ENCODE peak calls at places on chromosomes 13 and 19, in five cellular contexts. D is H1, C is HepG2, F is K562, R is GM12878. N is an unnamed sample.

GRCh38 chr13:36919833-36920611 is at the start of gene SMAD9:
- DNase-seq in D (no peak), C (peak), F (peak), R (no peak), N (peak)

GRCh38 chr13:79723462-79724116 is 242.6 kb downstream of the NDFIP2 start:
- DNase-seq in D (no peak), C (peak), F (no peak), R (no peak), N (no peak)

GRCh38 chr19:17720487-17720839 is 1.2 kb downstream of the MAP1S start:
- DNase-seq in D (no peak), C (no peak), F (no peak), R (no peak), N (no peak)

GRCh38 chr19:49609499-49610092 is 18.6 kb downstream of the PRR12 start:
- DNase-seq in D (no peak), C (no peak), F (peak), R (no peak), N (no peak)

GRCh38 chr19:44878119-44878865 is 12.8 kb upstream of the TOMM40 start:
- DNase-seq in D (no peak), C (no peak), F (no peak), R (no peak), N (no peak)

GRCh38 chr19:55080915-55081772 is 5.5 kb downstream of the EPS8L1 start:
- DNase-seq in D (peak), C (peak), F (peak), R (peak), N (peak)

GRCh38 chr19:35484637-35485036 is 5.6 kb downstream of the KRTDAP start:
- DNase-seq in D (no peak), C (no peak), F (no peak), R (peak), N (no peak)

GRCh38 chr13:109274188-109274821 is 512.1 kb downstream of the IRS2 start:
- DNase-seq in D (peak), C (no peak), F (no peak), R (no peak), N (no peak)

GRCh38 chr13:30850867-30851211 is 55.2 kb upstream of the MEDAG start:
- DNase-seq in D (no peak), C (peak), F (no peak), R (no peak), N (no peak)

GRCh38 chr13:39452412-39452811 is 150.6 kb downstream of the LHFPL6 start:
- DNase-seq in D (no peak), C (no peak), F (no peak), R (no peak), N (no peak)

GRCh38 chr19:19662866-19663291 is 597 bp downstream of the ATP13A1 start:
- DNase-seq in D (no peak), C (peak), F (no peak), R (no peak), N (no peak)

GRCh38 chr13:29595380-29596063 is at the start of gene SLC7A1:
- DNase-seq in D (peak), C (peak), F (peak), R (peak), N (peak)

GRCh38 chr13:102907016-102907756 is 61.4 kb downstream of the ERCC5 start:
- DNase-seq in D (no peak), C (no peak), F (no peak), R (peak), N (no peak)

GRCh38 chr13:49676581-49677298 is 14.5 kb downstream of the EBPL start:
- DNase-seq in D (no peak), C (no peak), F (no peak), R (no peak), N (no peak)

GRCh38 chr13:79434578-79434977 is 28.5 kb upstream of the RBM26 start:
- DNase-seq in D (no peak), C (no peak), F (no peak), R (no peak), N (no peak)

GRCh38 chr13:50732712-50733111 is 110.8 kb downstream of the DLEU7 start:
- DNase-seq in D (no peak), C (no peak), F (no peak), R (no peak), N (no peak)

GRCh38 chr19:35689836-35690235 is 14.5 kb upstream of the ZBTB32 start:
- DNase-seq in D (no peak), C (no peak), F (no peak), R (no peak), N (no peak)

GRCh38 chr19:7679017-7679720 is 1.5 kb upstream of the TRAPPC5 start:
- DNase-seq in D (no peak), C (peak), F (peak), R (no peak), N (no peak)

GRCh38 chr13:35920816-35921215 is 210.4 kb downstream of the DCLK1 start:
- DNase-seq in D (no peak), C (no peak), F (no peak), R (no peak), N (no peak)

GRCh38 chr13:60412909-60413616 is 16.0 kb downstream of the TDRD3 start:
- DNase-seq in D (no peak), C (no peak), F (no peak), R (no peak), N (no peak)

GRCh38 chr19:33192010-33192409 is 2.1 kb upstream of the LRP3 start:
- DNase-seq in D (no peak), C (no peak), F (no peak), R (no peak), N (no peak)

GRCh38 chr19:17468302-17469091 is 1.8 kb upstream of the SLC27A1 start:
- DNase-seq in D (no peak), C (no peak), F (no peak), R (no peak), N (no peak)

GRCh38 chr19:50817941-50818858 is 5.4 kb downstream of the KLK1 start:
- DNase-seq in D (peak), C (no peak), F (peak), R (peak), N (peak)

GRCh38 chr13:112244495-112245177 is 131.5 kb upstream of the SPACA7 start:
- DNase-seq in D (no peak), C (no peak), F (no peak), R (no peak), N (no peak)

GRCh38 chr19:7682175-7682855 is 1.7 kb downstream of the TRAPPC5 start:
- DNase-seq in D (no peak), C (no peak), F (no peak), R (no peak), N (no peak)

GRCh38 chr19:18650048-18650435 is 13.2 kb downstream of the KLHL26 start:
- DNase-seq in D (no peak), C (no peak), F (no peak), R (no peak), N (no peak)

GRCh38 chr19:19443902-19444693 is 38.6 kb downstream of the GATAD2A start:
- DNase-seq in D (no peak), C (no peak), F (no peak), R (no peak), N (no peak)

GRCh38 chr19:11481777-11482383 is 1.0 kb upstream of the ELAVL3 start:
- DNase-seq in D (peak), C (peak), F (peak), R (peak), N (no peak)
- TF ChIP-seq POLR2A in D (peak), C (no peak), F (no peak), R (peak), N (no peak)

DNA sequence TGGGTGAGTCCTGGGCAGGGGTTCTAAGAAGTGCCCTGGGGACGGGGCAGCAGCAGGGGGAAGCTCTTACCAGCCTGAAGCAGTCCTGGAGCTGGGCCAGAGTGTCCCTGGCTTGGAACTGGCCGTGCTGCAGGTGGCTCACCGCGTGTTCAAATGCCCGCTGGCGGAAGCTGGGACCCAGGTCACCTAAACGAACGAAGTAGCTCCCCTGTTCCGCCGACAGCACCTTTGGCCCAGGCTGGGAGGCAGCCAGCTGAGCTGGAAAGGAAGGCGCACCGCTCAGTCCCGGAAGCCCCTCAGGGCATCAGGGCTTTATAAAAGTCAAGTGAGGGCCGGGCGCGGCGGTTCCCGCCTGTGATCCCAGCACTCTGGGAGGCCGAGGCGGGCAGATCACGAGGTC is 9.6 kb downstream of the PLIN4 start:
- DNase-seq in D (no peak), C (no peak), F (no peak), R (no peak), N (no peak)
- TF ChIP-seq JUND in D (no peak), C (no peak), F (no peak), R (no peak), N (no peak)

DNA sequence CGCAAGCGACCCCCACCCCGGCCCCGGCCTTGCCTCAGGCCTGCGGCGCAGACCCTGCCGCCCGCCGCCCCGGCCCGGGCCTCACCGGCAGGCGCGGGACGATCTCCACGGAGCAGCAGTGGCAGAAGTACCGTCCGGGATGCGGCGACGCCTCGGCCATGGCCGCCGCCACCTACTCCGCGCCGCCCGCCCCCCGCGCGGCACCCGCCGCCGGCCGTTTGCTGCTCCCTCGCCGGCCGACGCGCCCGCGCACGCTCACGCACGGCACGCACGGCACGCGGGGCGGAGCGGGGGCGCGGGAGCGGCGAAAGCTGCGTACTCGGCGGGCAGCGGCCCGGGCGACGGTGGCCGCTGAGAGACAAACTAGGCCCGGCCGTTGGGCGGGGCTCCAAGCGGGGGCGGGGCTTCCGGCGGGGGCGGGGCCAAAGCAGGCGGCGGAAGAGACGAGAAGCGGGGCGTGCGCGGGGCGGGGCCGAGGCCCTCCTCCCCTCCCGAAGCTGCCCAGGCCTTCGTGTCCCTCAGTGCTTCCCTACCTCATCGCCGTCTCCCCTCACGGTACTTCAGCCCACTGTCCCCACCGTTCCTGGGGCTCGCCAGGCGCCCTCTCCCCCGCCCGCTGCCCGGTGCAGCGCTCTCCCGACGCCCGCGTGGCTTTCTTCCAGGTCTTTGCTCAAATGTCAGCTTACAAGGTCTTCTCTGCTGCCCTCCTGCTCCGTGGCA is at the start of gene RNF126:
- DNase-seq in D (peak), C (peak), F (peak), R (no peak), N (peak)
- TF ChIP-seq POLR2A in D (no peak), C (peak), F (no peak), R (peak), N (peak)

DNA sequence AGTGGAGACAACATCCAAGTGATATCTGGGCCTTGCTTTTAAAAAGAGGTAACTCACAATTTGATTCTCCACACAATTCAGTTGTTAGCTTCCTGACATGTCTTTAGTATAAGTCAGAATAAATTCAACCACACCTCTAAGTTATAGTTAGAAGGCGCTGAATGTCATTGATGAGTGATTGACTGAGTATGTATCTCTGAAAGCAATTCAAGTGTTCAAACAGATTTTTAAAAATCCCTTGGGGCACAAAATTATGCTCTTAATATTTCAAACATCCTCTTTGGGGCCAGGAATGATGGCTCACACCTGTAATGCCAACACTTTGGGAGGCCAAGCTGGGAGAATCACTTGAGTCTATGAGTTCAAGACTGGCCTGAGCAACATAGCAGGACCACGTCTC is 137.0 kb upstream of the PRR20A start:
- DNase-seq in D (no peak), C (no peak), F (no peak), R (no peak), N (no peak)
- TF ChIP-seq JUND in D (no peak), C (no peak), F (no peak), R (no peak), N (no peak)

GRCh38 chr19:2044709-2045500 is 6.1 kb downstream of the MKNK2 start:
- DNase-seq in D (no peak), C (no peak), F (peak), R (no peak), N (no peak)

GRCh38 chr19:2042485-2043268 is 8.4 kb downstream of the MKNK2 start:
- DNase-seq in D (no peak), C (no peak), F (peak), R (no peak), N (no peak)

GRCh38 chr19:2043269-2043641 is 7.8 kb downstream of the MKNK2 start:
- DNase-seq in D (no peak), C (no peak), F (no peak), R (no peak), N (no peak)

GRCh38 chr19:2045501-2046045 is 5.5 kb downstream of the MKNK2 start:
- DNase-seq in D (no peak), C (no peak), F (peak), R (no peak), N (no peak)

DNA sequence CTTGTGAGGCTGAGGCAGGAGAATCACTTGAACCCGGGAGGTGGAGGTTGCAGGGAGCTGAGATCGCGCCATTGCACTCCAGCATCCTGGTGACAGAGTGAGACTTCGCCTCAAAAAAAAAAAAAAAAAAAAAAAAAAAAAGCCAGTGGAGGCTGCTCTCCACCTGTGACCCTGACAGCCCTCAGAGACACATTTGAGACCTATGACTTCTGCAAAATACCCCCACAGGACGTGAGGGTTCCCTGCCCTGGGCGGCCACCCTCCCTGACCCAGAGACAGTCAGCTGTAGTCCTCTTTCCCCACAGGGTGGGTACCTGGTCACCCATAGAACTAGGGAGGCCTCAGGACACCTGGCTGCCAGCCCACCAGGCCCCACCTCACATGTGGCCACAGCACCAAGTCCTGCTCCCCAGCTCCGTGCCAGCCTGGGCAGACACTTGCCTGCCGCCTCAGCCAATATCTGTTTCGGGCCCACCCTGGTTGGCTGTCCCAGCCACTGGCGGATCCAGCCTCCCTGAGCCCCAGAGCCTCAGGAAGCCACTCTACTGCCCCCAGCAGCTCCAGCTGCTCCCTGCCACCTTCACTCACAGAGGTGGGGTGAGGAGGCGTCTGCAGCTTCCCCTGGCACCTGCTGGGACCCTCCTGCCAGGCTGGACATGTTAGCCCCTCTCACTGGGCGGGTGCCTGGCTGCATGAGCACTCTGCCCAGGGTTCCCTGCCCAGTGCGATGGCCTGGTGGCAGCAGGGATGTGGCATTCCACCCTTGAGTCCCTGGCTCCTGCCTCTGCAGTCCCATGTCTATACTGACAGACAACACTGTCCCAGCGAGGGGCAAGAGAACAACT is 7.0 kb downstream of the MKNK2 start:
- DNase-seq in D (no peak), C (no peak), F (peak), R (no peak), N (no peak)
- TF ChIP-seq POLR2A in D (no peak), C (no peak), F (no peak), R (peak), N (no peak)

DNA sequence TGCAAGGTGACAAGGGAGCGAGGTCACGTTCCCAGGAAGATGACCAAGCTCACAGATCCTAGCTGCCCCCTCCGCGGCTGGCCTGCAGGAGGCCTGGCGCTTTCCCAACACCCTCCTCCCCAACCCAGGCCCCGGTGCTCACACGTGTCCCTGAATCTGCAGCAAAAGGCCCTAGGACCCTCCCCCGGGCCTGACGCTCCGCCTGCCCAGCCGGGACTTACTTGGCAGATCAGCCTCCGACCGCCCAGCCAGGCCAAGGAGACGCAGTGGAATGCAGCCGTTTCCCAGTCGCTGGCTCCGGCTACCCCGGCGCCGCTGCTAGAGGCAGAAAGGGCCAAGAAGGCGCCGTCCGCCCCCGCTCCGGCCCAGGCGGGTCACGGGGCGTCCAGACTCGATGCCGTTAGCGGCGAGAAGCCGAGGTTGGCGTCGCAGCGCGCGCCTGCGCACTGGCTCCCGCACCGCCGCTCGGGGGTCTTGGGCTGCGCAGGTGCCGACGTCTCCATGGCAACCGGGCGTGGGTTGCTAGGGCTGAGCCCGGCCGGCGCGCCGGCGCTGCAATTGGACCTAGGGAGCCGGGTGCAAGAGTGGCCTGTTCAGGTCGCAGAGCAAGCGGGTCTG is at the start of gene PNMA8A:
- DNase-seq in D (peak), C (no peak), F (peak), R (no peak), N (no peak)
- TF ChIP-seq JUND in D (no peak), C (no peak), F (no peak), R (no peak), N (no peak)

GRCh38 chr19:13814550-13814949 is 19.3 kb downstream of the ZSWIM4 start:
- DNase-seq in D (no peak), C (no peak), F (no peak), R (no peak), N (no peak)

GRCh38 chr19:13821292-13821691 is 26.0 kb downstream of the ZSWIM4 start:
- DNase-seq in D (no peak), C (no peak), F (no peak), R (no peak), N (no peak)

GRCh38 chr19:13819242-13819641 is 24.0 kb downstream of the ZSWIM4 start:
- DNase-seq in D (no peak), C (no peak), F (no peak), R (no peak), N (no peak)

GRCh38 chr19:13817018-13817614 is 21.9 kb downstream of the ZSWIM4 start:
- DNase-seq in D (peak), C (no peak), F (peak), R (no peak), N (no peak)

GRCh38 chr19:13817615-13818371 is 22.6 kb downstream of the ZSWIM4 start:
- DNase-seq in D (peak), C (no peak), F (peak), R (no peak), N (no peak)
- TF ChIP-seq POLR2A in D (peak), C (no peak), F (peak), R (peak), N (no peak)

GRCh38 chr13:113881614-113882265 is 17.9 kb upstream of the GAS6 start:
- DNase-seq in D (no peak), C (no peak), F (no peak), R (no peak), N (no peak)
- TF ChIP-seq JUND in D (no peak), C (no peak), F (no peak), R (no peak), N (no peak)

N was measured in HCT116.